ENCODE peak calls at places on chromosomes 5 and 9, in nine cellular contexts. K, Q, D, O, X, F, T, N and Z are unnamed samples.

GRCh38 chr5:166499452-166500240 is 1791.8 kb upstream of the WWC1 start:
- DNase-seq in F (no peak), O (peak), X (no peak), T (no peak), Q (no peak), D (no peak), N (peak), K (no peak), Z (no peak)

GRCh38 chr5:52657231-52657645 is 130.5 kb upstream of the ITGA1 start:
- DNase-seq in F (peak), N (peak), X (no peak), T (no peak), Q (no peak), O (peak), D (no peak), K (peak), Z (peak)

GRCh38 chr5:135834639-135835529 is at the start of gene SLC25A48:
- DNase-seq in Q (no peak), T (peak), X (peak), N (no peak), O (no peak), F (peak), K (no peak), D (peak), Z (peak)

GRCh38 chr5:125413861-125414260 is 667.4 kb upstream of the ZNF608 start:
- DNase-seq in X (no peak), Q (no peak), D (no peak), T (no peak), O (no peak), F (no peak), N (no peak), K (no peak), Z (no peak)

GRCh38 chr5:116521173-116521872 is 53.3 kb downstream of the SEMA6A start:
- DNase-seq in F (peak), Q (no peak), D (no peak), O (peak), N (no peak), K (no peak), X (no peak), T (no peak), Z (no peak)

GRCh38 chr5:6611561-6612256 is 21.1 kb downstream of the NSUN2 start:
- DNase-seq in O (no peak), K (no peak), F (no peak), D (no peak), Q (no peak), X (no peak), T (no peak), N (no peak), Z (no peak)

GRCh38 chr5:127186657-127187056 is 103.9 kb upstream of the MEGF10 start:
- DNase-seq in K (no peak), T (no peak), X (no peak), F (no peak), Q (no peak), O (no peak), D (no peak), N (peak), Z (no peak)

GRCh38 chr5:126531543-126532120 is 63.4 kb downstream of the ALDH7A1 start:
- DNase-seq in Q (no peak), O (peak), F (no peak), T (no peak), D (peak), X (no peak), K (no peak), N (peak), Z (no peak)

GRCh38 chr5:4295663-4296339 is 700.2 kb downstream of the IRX1 start:
- DNase-seq in O (peak), D (peak), Q (no peak), N (no peak), X (no peak), K (no peak), F (no peak), T (peak), Z (peak)

DNA sequence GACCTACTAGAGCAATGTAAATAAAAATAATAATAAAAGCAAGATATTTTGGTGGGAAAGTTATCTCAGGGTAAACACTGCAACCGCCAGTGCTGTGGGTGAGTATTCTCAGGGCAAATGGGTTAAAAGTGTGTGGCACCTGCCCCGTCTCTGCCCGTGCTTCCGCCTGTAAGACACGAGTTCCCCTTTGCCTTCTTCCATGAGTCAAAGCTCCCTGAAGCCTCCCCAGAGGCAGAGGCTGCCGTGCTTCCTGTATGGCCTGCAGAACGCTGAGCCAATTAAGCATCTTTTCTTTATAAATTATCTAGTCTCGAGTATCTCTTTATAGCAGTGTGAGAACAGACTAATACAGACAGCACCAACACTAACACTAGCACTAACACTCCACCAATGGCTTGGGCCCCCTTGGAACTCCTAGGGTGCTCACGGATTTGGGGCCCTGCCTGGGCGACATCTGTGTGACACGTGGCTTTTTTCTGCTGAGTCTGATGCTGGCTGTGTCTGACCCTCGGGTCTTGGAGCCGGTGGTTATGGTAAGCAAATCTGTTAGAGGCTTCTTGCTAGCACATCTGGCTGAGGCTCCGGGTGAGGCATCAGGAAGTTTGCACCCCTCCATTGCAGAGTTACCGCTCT is 10.6 kb downstream of the PLEKHG4B start:
- DNase-seq in T (no peak), X (no peak), N (no peak), O (no peak), F (no peak), D (no peak), K (no peak), Q (no peak), Z (no peak)
- TF ChIP-seq CTCF in T (no peak), X (no peak), N (no peak), O (no peak), F (no peak), D (no peak), K (no peak), Q (no peak), Z (no peak)

GRCh38 chr9:108671794-108672193 is 184.0 kb downstream of the ACTL7B start:
- DNase-seq in F (peak), T (no peak), D (no peak), X (no peak), K (no peak), O (no peak), Q (no peak), N (no peak), Z (no peak)

GRCh38 chr9:108673386-108673785 is 182.4 kb downstream of the ACTL7B start:
- DNase-seq in T (no peak), X (no peak), Q (no peak), K (no peak), N (no peak), O (no peak), D (no peak), F (peak), Z (no peak)

GRCh38 chr9:108672475-108673065 is 183.2 kb downstream of the ACTL7B start:
- DNase-seq in D (no peak), N (no peak), T (no peak), K (no peak), O (no peak), X (no peak), Q (no peak), F (peak), Z (no peak)

GRCh38 chr9:108668191-108668940 is 187.4 kb downstream of the ACTL7B start:
- DNase-seq in F (no peak), K (no peak), X (no peak), Q (no peak), O (no peak), T (no peak), D (no peak), N (no peak), Z (no peak)

DNA sequence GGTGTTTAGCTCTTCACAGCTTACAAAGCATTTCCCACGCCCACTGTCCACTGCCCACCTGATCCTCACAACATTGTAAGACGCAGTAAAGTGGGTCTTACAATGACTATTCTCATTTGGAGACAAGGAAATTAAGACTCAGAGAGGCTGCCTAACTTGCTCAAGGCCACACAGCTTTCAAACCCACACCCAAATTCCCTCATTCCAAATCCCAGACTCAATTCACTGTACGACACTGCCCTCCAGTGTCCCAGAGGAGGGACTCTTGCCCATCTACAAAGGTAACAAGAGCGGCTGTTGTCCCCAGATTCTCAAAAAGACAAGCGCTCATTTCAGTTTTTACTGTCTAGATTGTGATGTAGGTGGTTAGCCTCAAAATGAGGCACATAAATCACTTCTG is 184.6 kb downstream of the ACTL7B start:
- DNase-seq in N (no peak), D (no peak), X (no peak), Q (no peak), F (peak), T (no peak), O (peak), K (no peak), Z (peak)
- TF ChIP-seq CTCF in N (peak), D (peak), X (no peak), Q (no peak), F (peak), T (no peak), O (peak), K (no peak), Z (peak)

GRCh38 chr9:117622347-117622746 is 81.9 kb upstream of the TLR4 start:
- DNase-seq in N (no peak), K (no peak), O (no peak), D (no peak), T (no peak), X (peak), F (no peak), Q (no peak), Z (no peak)
- TF ChIP-seq CTCF in N (no peak), K (peak), O (no peak), D (peak), T (no peak), X (no peak), F (no peak), Q (no peak), Z (no peak)

GRCh38 chr9:116000748-116001329 is 152.8 kb upstream of the PAPPA start:
- DNase-seq in T (peak), K (peak), Q (no peak), X (peak), N (no peak), D (peak), F (peak), O (peak), Z (peak)
- TF ChIP-seq CTCF in T (peak), K (peak), Q (no peak), X (peak), N (peak), D (peak), F (peak), O (peak), Z (peak)

DNA sequence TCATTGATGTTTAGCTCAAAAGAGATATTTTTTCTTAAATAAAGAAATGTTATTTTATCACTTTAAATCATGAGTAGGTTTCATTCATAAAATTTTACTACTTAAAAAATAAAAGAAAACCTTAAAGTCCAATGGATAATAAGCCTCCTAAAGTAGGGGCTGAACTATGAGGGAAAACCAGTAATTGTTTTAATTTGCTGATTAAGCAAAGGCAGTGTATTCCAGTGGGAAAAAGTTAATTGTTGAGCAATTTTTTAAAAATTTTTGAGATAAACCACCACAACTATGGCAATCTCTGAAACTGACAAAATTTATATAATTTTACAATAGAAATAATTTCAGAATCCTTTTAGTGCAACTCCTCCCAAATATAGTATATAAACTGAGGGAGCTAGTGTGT is 195.0 kb downstream of the FBXO4 start:
- DNase-seq in D (no peak), N (no peak), F (no peak), T (no peak), Q (no peak), X (no peak), O (no peak), K (no peak), Z (no peak)
- TF ChIP-seq CTCF in D (no peak), N (no peak), F (no peak), T (no peak), Q (no peak), X (no peak), O (no peak), K (no peak), Z (no peak)

GRCh38 chr5:96936431-96937221 is 746 bp downstream of the LNPEP start:
- DNase-seq in T (peak), X (peak), N (peak), K (peak), F (peak), Q (no peak), O (no peak), D (peak), Z (peak)
- TF ChIP-seq CTCF in T (no peak), X (no peak), N (peak), K (no peak), F (no peak), Q (no peak), O (no peak), D (no peak), Z (no peak)

GRCh38 chr9:81621111-81621510 is 68.2 kb downstream of the TLE1 start:
- DNase-seq in N (no peak), O (no peak), Q (no peak), F (no peak), X (no peak), K (no peak), D (no peak), T (no peak), Z (no peak)
- TF ChIP-seq CTCF in N (no peak), O (no peak), Q (no peak), F (no peak), X (no peak), K (no peak), D (no peak), T (no peak), Z (no peak)

DNA sequence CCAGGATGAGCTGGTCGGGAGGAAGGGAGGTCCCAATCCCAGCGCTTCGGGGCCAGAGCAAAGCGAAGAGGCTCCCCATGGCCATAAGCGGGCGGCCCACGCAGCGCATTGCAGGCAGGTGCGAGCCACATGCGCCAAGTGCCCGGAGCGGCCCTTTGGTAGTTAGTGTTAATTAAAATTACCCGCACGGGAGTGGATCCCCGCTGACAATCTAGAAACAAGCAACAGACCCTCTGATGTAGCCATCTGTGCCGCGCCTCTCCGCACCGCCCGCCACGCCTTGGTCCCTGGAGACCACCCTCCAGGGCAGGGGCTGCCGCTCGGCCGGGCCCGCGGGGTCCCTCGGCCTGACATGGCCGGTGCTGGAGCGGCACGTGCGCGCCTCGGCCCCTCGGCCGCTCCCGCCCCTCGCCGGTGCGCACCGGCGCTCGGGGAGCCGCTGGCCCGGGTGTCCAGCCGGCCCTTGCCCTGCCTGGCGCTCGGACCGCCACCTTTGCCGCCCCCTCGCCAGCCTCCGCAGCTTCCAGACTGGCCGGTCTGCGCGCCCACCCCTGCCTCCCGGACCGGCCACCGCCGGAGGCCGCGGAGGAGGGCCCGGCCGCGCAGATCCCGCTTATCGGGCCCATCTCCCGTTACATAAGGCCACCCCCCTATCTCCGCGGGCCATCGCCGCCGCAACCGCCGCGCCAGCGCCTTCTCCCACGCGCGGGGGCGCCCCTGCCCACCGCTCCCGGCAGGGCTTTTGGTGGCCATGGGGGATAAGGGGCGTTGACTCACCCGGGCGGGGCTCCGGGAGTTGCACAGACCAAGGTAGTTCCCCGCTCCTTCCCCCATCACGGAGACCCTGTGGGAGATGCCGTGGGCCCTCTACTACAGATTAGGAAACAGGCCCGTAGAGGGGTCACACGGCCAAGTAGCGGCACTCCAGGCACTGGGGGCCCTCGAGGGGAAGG is 1.9 kb upstream of the IL13 start:
- DNase-seq in O (no peak), T (peak), D (no peak), F (no peak), Q (no peak), K (no peak), X (no peak), N (peak), Z (peak)
- TF ChIP-seq CTCF in O (no peak), T (no peak), D (no peak), F (peak), Q (no peak), K (no peak), X (no peak), N (peak), Z (peak)